ENCODE peak calls at places on chromosomes 1 and 21, in eight cellular contexts. Q is cardiac muscle cell, N is IMR-90, O is ovary, Z is lower lobe of right lung, H is heart left ventricle, J is thoracic aorta, U is mammary epithelial cell. S is an unnamed sample.

GRCh38 chr1:52204696-52205095 is 62.8 kb downstream of the ZFYVE9 start:
- DNase-seq in Q (peak; percentile 6), N (no peak), O (no peak), Z (no peak), H (no peak), J (no peak), U (peak; percentile 16), S (no peak)

GRCh38 chr1:67347688-67348472 is 40.2 kb downstream of the IL12RB2 start:
- DNase-seq in Q (peak; percentile 64), N (peak; percentile 61), O (peak; percentile 10), Z (no peak), H (peak; percentile 33), J (no peak), U (peak; percentile 85), S (peak; percentile 99)

GRCh38 chr1:161838362-161838761 is 72.2 kb downstream of the ATF6 start:
- DNase-seq in Q (no peak), N (no peak), O (no peak), Z (no peak), H (peak; percentile 49), J (no peak), U (no peak), S (no peak)

GRCh38 chr1:117795190-117795589 is 134.2 kb downstream of the GDAP2 start:
- DNase-seq in Q (peak; percentile 70), N (peak; percentile 94), O (no peak), Z (no peak), H (peak; percentile 37), J (no peak), U (peak; percentile 96), S (peak; percentile 86)

GRCh38 chr1:184056921-184057496 is 5.5 kb downstream of the TSEN15 start:
- DNase-seq in Q (peak; percentile 80), N (peak; percentile 90), O (no peak), Z (no peak), H (no peak), J (no peak), U (peak; percentile 3), S (no peak)

GRCh38 chr1:14516974-14517812 is 81.3 kb upstream of the KAZN start:
- DNase-seq in Q (peak; percentile 89), N (peak; percentile 92), O (peak; percentile 32), Z (no peak), H (no peak), J (no peak), U (peak; percentile 78), S (peak; percentile 100)

GRCh38 chr21:35643176-35643575 is 417.1 kb downstream of the SETD4 start:
- DNase-seq in Q (peak; percentile 60), N (peak; percentile 39), O (no peak), Z (no peak), H (no peak), J (no peak), U (peak; percentile 68), S (peak; percentile 79)

GRCh38 chr1:181655756-181656155 is 172.4 kb downstream of the CACNA1E start:
- DNase-seq in Q (no peak), N (peak; percentile 21), O (no peak), Z (no peak), H (no peak), J (no peak), U (peak; percentile 48), S (peak; percentile 11)

GRCh38 chr1:212700892-212701819 is 1.5 kb upstream of the BATF3 start:
- DNase-seq in Q (peak; percentile 66), N (peak; percentile 62), O (peak; percentile 11), Z (peak; percentile 65), H (peak; percentile 55), J (no peak), U (no peak), S (no peak)

GRCh38 chr1:206631085-206631509 is 4.2 kb upstream of the DYRK3 start:
- DNase-seq in Q (peak; percentile 96), N (peak; percentile 93), O (peak; percentile 69), Z (no peak), H (peak; percentile 84), J (no peak), U (peak; percentile 35), S (peak; percentile 60)

GRCh38 chr1:16173447-16174260 is 17.8 kb upstream of the EPHA2 start:
- DNase-seq in Q (peak; percentile 78), N (peak; percentile 50), O (peak; percentile 31), Z (peak; percentile 86), H (no peak), J (no peak), U (peak; percentile 97), S (peak; percentile 99)

GRCh38 chr1:171653796-171654704 is 1.6 kb upstream of the MYOC start:
- DNase-seq in Q (peak; percentile 79), N (peak; percentile 10), O (peak; percentile 24), Z (no peak), H (peak; percentile 44), J (no peak), U (no peak), S (no peak)

GRCh38 chr1:154998818-154999650 is 3.6 kb upstream of the ZBTB7B start:
- DNase-seq in Q (peak; percentile 84), N (peak; percentile 62), O (peak; percentile 69), Z (peak; percentile 79), H (peak; percentile 79), J (no peak), U (peak; percentile 47), S (peak; percentile 63)

GRCh38 chr1:26598890-26599289 is 69.3 kb downstream of the RPS6KA1 start:
- DNase-seq in Q (no peak), N (no peak), O (no peak), Z (no peak), H (no peak), J (no peak), U (no peak), S (no peak)

GRCh38 chr21:30831194-30831765 is 1.7 kb upstream of the KRTAP7-1 start:
- DNase-seq in Q (peak; percentile 0), N (no peak), O (no peak), Z (no peak), H (no peak), J (no peak), U (peak; percentile 30), S (peak; percentile 30)

GRCh38 chr1:209758360-209758759 is 2.5 kb downstream of the TRAF3IP3 start:
- DNase-seq in Q (no peak), N (no peak), O (no peak), Z (no peak), H (no peak), J (no peak), U (peak; percentile 9), S (no peak)

GRCh38 chr1:48688102-48688760 is 88.5 kb downstream of the BEND5 start:
- DNase-seq in Q (no peak), N (no peak), O (no peak), Z (no peak), H (no peak), J (no peak), U (no peak), S (no peak)

GRCh38 chr1:178273707-178274410 is 180.0 kb downstream of the RASAL2 start:
- DNase-seq in Q (no peak), N (peak; percentile 52), O (no peak), Z (no peak), H (no peak), J (no peak), U (peak; percentile 57), S (peak; percentile 88)

GRCh38 chr21:37682908-37683307 is 233.3 kb downstream of the KCNJ6 start:
- DNase-seq in Q (peak; percentile 35), N (no peak), O (no peak), Z (no peak), H (no peak), J (no peak), U (no peak), S (no peak)

GRCh38 chr1:57033222-57034019 is 67.6 kb upstream of the C8B start:
- DNase-seq in Q (no peak), N (no peak), O (no peak), Z (no peak), H (no peak), J (no peak), U (no peak), S (no peak)

GRCh38 chr1:92211166-92211565 is 6.5 kb upstream of the C1orf146 start:
- DNase-seq in Q (peak; percentile 69), N (peak; percentile 92), O (no peak), Z (no peak), H (no peak), J (no peak), U (peak; percentile 6), S (peak; percentile 51)

GRCh38 chr1:19342894-19343616 is 30.9 kb downstream of the SLC66A1 start:
- DNase-seq in Q (no peak), N (no peak), O (no peak), Z (no peak), H (no peak), J (no peak), U (no peak), S (no peak)

GRCh38 chr1:9073148-9073547 is 3.7 kb upstream of the SLC2A5 start:
- DNase-seq in Q (no peak), N (no peak), O (no peak), Z (no peak), H (no peak), J (no peak), U (no peak), S (no peak)
- H3K4me1 ChIP-seq in Q (peaks cover 5% of the 10 kb centered on the region), N (peaks cover 5% of the 10 kb centered on the region), O (peaks cover 5% of the 10 kb centered on the region), Z (peaks cover 14% of the 10 kb centered on the region), H (peaks cover 16% of the 10 kb centered on the region), J (peaks cover 17% of the 10 kb centered on the region), U (peaks cover 13% of the 10 kb centered on the region), S (peaks cover 4% of the 10 kb centered on the region)

GRCh38 chr1:228511539-228512445 is 24.6 kb downstream of the RNF187 start:
- DNase-seq in Q (no peak), N (no peak), O (no peak), Z (no peak), H (no peak), J (no peak), U (no peak), S (no peak)
- H3K27ac ChIP-seq in Q (no peak overlapping the region), N (no peak overlapping the region), O (no peak overlapping the region), Z (no peak overlapping the region), H (no peak overlapping the region), J (no peak overlapping the region), U (no peak overlapping the region), S (no peak overlapping the region)

DNA sequence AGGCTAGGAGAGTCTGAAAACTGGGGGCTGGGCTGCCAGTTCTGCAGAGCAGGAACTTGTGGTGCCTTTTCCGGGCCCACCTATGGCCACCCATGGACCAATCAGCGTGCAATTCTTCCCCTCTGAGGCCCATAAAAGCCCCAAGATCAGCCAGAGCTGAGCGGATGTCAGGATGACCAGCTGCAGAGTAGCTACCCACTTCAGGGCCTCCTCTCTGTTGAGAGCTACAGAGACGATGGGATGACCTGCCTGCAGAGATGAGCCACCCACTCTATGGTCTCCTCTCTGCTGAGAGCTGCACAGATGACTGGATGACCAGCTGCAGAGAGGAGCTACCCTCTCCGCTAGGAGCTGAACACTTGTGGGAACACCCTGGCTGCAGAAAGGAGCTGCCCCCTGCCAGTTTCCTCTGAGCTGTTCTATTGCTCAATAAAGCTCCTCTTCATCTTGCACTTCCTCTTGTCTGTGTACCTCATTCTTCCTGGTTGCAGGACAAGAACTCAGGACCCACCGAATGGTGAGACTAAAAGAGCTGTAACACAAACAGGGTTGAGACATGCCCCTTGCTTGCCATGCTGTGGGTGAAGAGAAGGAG is 12.8 kb upstream of the AADACL4 start:
- DNase-seq in Q (no peak), N (no peak), O (no peak), Z (no peak), H (no peak), J (no peak), U (no peak), S (no peak)
- TF ChIP-seq CTCF in Q (no peak), N (no peak), O (no peak), Z (no peak), H (no peak), J (no peak), U (no peak), S (no peak)

DNA sequence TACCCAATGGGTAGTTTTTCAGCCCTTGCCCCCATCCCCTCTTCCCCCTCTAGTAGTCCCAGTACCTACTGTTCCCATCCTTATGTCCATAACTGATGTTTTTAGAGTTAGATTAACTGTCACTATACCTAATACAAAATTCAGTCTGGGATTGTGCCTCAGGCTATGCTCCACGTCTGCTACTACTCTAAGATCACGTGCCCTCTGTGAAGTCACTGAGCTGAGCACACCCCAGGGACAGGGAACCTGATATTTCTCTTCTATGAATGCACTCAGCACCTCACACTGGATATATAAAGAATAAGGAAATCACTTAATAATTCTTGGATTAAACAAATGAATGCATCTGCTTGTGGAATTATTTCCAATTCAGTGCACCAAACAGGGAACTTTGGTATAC is 308.0 kb downstream of the SMYD3 start:
- DNase-seq in Q (no peak), N (no peak), O (no peak), Z (no peak), H (no peak), J (no peak), U (no peak), S (no peak)
- H3K4me1 ChIP-seq in Q (peaks cover 4% of the 10 kb centered on the region), N (no peaks in the 10 kb centered on the region), O (peaks cover 9% of the 10 kb centered on the region), Z (no peaks in the 10 kb centered on the region), H (no peaks in the 10 kb centered on the region), J (peaks cover 18% of the 10 kb centered on the region), U (no peaks in the 10 kb centered on the region), S (no peaks in the 10 kb centered on the region)